ENCODE peak calls at places on chromosomes 4 and X, in six cellular contexts. C is T-helper 9 cell; K is Caco-2; H is stimulated activated naive CD8-positive, alpha-beta T cell treated with anti-CD3 and anti-CD28 coated beads, Interleukin-15, Interleukin-2, amounts not matched to agents 100 U/mL and 50 U/mL, for 24 hours; Q is tibial nerve; Y is mesothelial cell of epicardium. W is an unnamed sample.

GRCh38 chr4:123984881-123985280 is 588.3 kb downstream of the SPRY1 start:
- DNase-seq in H (no peak), Y (no peak), C (no peak), Q (no peak), K (no peak), W (no peak)

GRCh38 chr4:124060261-124060918 is 652.1 kb downstream of the ANKRD50 start:
- DNase-seq in Y (no peak), K (no peak), H (no peak), Q (peak; percentile 41), C (no peak), W (peak; percentile 47)

GRCh38 chrX:134158821-134159512 is 78.0 kb upstream of the CCDC160 start:
- DNase-seq in H (peak; percentile 16), K (no peak), Y (no peak), Q (no peak), C (no peak), W (no peak)

GRCh38 chr4:42104521-42104920 is 47.9 kb downstream of the BEND4 start:
- DNase-seq in C (no peak), H (no peak), K (no peak), Q (no peak), Y (no peak), W (no peak)

GRCh38 chr4:145739840-145740239 is 59.9 kb downstream of the C4orf51 start:
- DNase-seq in Y (no peak), H (no peak), C (no peak), K (no peak), Q (no peak), W (no peak)

GRCh38 chr4:170716868-170717267 is 627.1 kb upstream of the AADAT start:
- DNase-seq in K (no peak), Y (no peak), C (no peak), Q (no peak), H (no peak), W (no peak)

GRCh38 chr4:128285085-128286023 is 2.3 kb downstream of the PGRMC2 start:
- DNase-seq in Y (no peak), C (no peak), K (no peak), H (no peak), Q (no peak), W (no peak)

GRCh38 chr4:3251691-3252479 is 2.9 kb downstream of the MSANTD1 start:
- DNase-seq in H (no peak), K (peak; percentile 20), C (no peak), Q (no peak), Y (peak; percentile 14), W (no peak)

GRCh38 chr4:81606796-81607550 is 135.3 kb upstream of the RASGEF1B start:
- DNase-seq in Q (no peak), Y (no peak), C (no peak), K (no peak), H (no peak), W (peak; percentile 51)

GRCh38 chr4:83490876-83491450 is 6.1 kb upstream of the ABRAXAS1 start:
- DNase-seq in Q (no peak), K (no peak), C (no peak), H (no peak), Y (no peak), W (no peak)

W was measured in upper lobe of left lung.